ENCODE peak calls at places on chromosome 11, in six cellular contexts. M is HFF-Myc; S is iPS DF 6.9; T is activated T-cell treated with anti-CD3 and anti-CD28 coated beads, Interleukin-2, amount 50 U/mL, for 1 hour; J is left lung; F is activated T-helper 1 cell treated with anti-CD3 and anti-CD28 coated beads, Interleukin-12 subunit alpha, Interleukin-12 subunit beta, Interleukin-2, Interleukin-4 antibody, amounts not matched to agents 30 ng/mL and 10 ng/mL and 1 ng/mL, durations not matched to agents 14 hours and 24 hours and 36 hours. I is an unnamed sample.

GRCh38 chr11:8234425-8234821 is 29.3 kb downstream of the LMO1 start:
- DNase-seq in M (no peak), S (no peak), T (no peak), J (no peak), F (no peak), I (no peak)

GRCh38 chr11:42338056-42338455 is 878.6 kb upstream of the LRRC4C start:
- DNase-seq in M (no peak), S (no peak), T (no peak), J (no peak), F (no peak), I (no peak)

GRCh38 chr11:128548655-128549255 is 38.6 kb downstream of the ETS1 start:
- DNase-seq in M (no peak), S (no peak), T (peak), J (peak), F (peak), I (no peak)

GRCh38 chr11:13216019-13217006 is 61.3 kb upstream of the BMAL1 start:
- DNase-seq in M (peak), S (no peak), T (no peak), J (peak), F (no peak), I (no peak)

GRCh38 chr11:117908959-117909610 is 20.1 kb downstream of the TMPRSS13 start:
- DNase-seq in M (no peak), S (no peak), T (no peak), J (peak), F (no peak), I (no peak)

GRCh38 chr11:111456086-111456858 is 55.9 kb downstream of the BTG4 start:
- DNase-seq in M (no peak), S (no peak), T (no peak), J (no peak), F (no peak), I (no peak)

GRCh38 chr11:96899971-96900370 is 510.2 kb downstream of the JRKL start:
- DNase-seq in M (no peak), S (no peak), T (no peak), J (no peak), F (no peak), I (no peak)

GRCh38 chr11:11491589-11491988 is 130.2 kb downstream of the GALNT18 start:
- DNase-seq in M (no peak), S (no peak), T (no peak), J (no peak), F (no peak), I (no peak)

GRCh38 chr11:28144808-28145207 is 36.6 kb downstream of the METTL15 start:
- DNase-seq in M (no peak), S (no peak), T (no peak), J (no peak), F (no peak), I (no peak)

GRCh38 chr11:112977620-112978212 is 16.5 kb downstream of the NCAM1 start:
- DNase-seq in M (no peak), S (no peak), T (no peak), J (peak), F (no peak), I (no peak)

GRCh38 chr11:84437129-84438123 is 1151.3 kb upstream of the CCDC90B start:
- DNase-seq in M (no peak), S (peak), T (no peak), J (peak), F (no peak), I (no peak)

GRCh38 chr11:104609297-104609696 is 289.0 kb downstream of the CASP12 start:
- DNase-seq in M (peak), S (peak), T (peak), J (no peak), F (peak), I (no peak)

GRCh38 chr11:60195923-60196368 is 13.1 kb upstream of the MS4A6A start:
- DNase-seq in M (no peak), S (no peak), T (no peak), J (no peak), F (no peak), I (no peak)

GRCh38 chr11:16967347-16967662 is 46.9 kb downstream of the PLEKHA7 start:
- DNase-seq in M (no peak), S (no peak), T (no peak), J (no peak), F (no peak), I (no peak)

GRCh38 chr11:103730151-103730940 is 306.1 kb upstream of the DDI1 start:
- DNase-seq in M (no peak), S (no peak), T (no peak), J (no peak), F (no peak), I (no peak)

GRCh38 chr11:130523609-130524008 is 75.2 kb downstream of the ADAMTS15 start:
- DNase-seq in M (no peak), S (no peak), T (no peak), J (no peak), F (no peak), I (no peak)

GRCh38 chr11:110081462-110082233 is 11.5 kb upstream of the ZC3H12C start:
- DNase-seq in M (no peak), S (no peak), T (no peak), J (no peak), F (no peak), I (no peak)

GRCh38 chr11:28072321-28072720 is 35.6 kb downstream of the KIF18A start:
- DNase-seq in M (no peak), S (no peak), T (no peak), J (no peak), F (no peak), I (no peak)

GRCh38 chr11:114181195-114181594 is 115.0 kb upstream of the NNMT start:
- DNase-seq in M (no peak), S (no peak), T (no peak), J (no peak), F (no peak), I (no peak)

GRCh38 chr11:77152846-77153245 is 24.8 kb downstream of the MYO7A start:
- DNase-seq in M (no peak), S (no peak), T (no peak), J (no peak), F (no peak), I (no peak)

GRCh38 chr11:65899356-65900124 is 648 bp downstream of the FOSL1 start:
- DNase-seq in M (no peak), S (no peak), T (peak), J (peak), F (peak), I (no peak)

GRCh38 chr11:60887531-60887930 is 18.9 kb downstream of the PRPF19 start:
- DNase-seq in M (no peak), S (peak), T (peak), J (no peak), F (no peak), I (no peak)

GRCh38 chr11:44711113-44711512 is 15.6 kb upstream of the TSPAN18 start:
- DNase-seq in M (no peak), S (no peak), T (no peak), J (no peak), F (no peak), I (no peak)

GRCh38 chr11:10809373-10810199 is 860 bp upstream of the EIF4G2 start:
- DNase-seq in M (peak), S (no peak), T (no peak), J (no peak), F (peak), I (no peak)

GRCh38 chr11:75339685-75340409 is 11.6 kb downstream of the ARRB1 start:
- DNase-seq in M (no peak), S (no peak), T (no peak), J (no peak), F (no peak), I (no peak)

GRCh38 chr11:46658259-46658658 is 40.9 kb downstream of the ATG13 start:
- DNase-seq in M (no peak), S (no peak), T (no peak), J (no peak), F (no peak), I (no peak)

GRCh38 chr11:116471608-116472007 is 301.2 kb downstream of the BUD13 start:
- DNase-seq in M (peak), S (no peak), T (no peak), J (no peak), F (no peak), I (no peak)

GRCh38 chr11:124481365-124482323 is 36.1 kb upstream of the OR8B8 start:
- DNase-seq in M (no peak), S (peak), T (no peak), J (no peak), F (no peak), I (no peak)

GRCh38 chr11:132072044-132072879 is 701.8 kb downstream of the NTM start:
- DNase-seq in M (peak), S (no peak), T (no peak), J (no peak), F (no peak), I (no peak)

GRCh38 chr11:128324531-128325141 is 262.7 kb downstream of the ETS1 start:
- DNase-seq in M (no peak), S (no peak), T (peak), J (peak), F (peak), I (peak)

GRCh38 chr11:126225266-126225665 is 13.7 kb downstream of the FAM118B start:
- DNase-seq in M (no peak), S (no peak), T (no peak), J (no peak), F (no peak), I (no peak)